ENCODE peak calls at places on chromosomes 5 and 9, in eight cellular contexts. W is psoas muscle; K is left cardiac atrium; D is lower lobe of right lung; M is EL; L is HFFc6; S is GM20000; E is stimulated activated CD4-positive, alpha-beta T cell treated with anti-CD3 and anti-CD28 coated beads, Interleukin-1b, Interleukin-23, amount 100 ng/mL, for 48 hours. C is an unnamed sample.

GRCh38 chr9:106438928-106439327 is 424.0 kb upstream of the ZNF462 start:
- DNase-seq in W (no peak), S (no peak), E (no peak), M (peak), K (no peak), D (no peak), L (no peak), C (no peak)

GRCh38 chr9:33287087-33287490 is 3.2 kb upstream of the NFX1 start:
- DNase-seq in D (no peak), S (peak), E (peak), M (peak), K (no peak), L (peak), W (no peak), C (no peak)

GRCh38 chr5:163379298-163380155 is 57.9 kb upstream of the CCNG1 start:
- DNase-seq in E (no peak), M (peak), L (peak), S (no peak), W (no peak), D (no peak), K (no peak), C (no peak)

GRCh38 chr5:122697171-122697570 is 77.7 kb upstream of the SNX2 start:
- DNase-seq in D (no peak), S (no peak), K (no peak), L (no peak), E (no peak), M (no peak), W (no peak), C (no peak)

GRCh38 chr5:137858954-137859353 is 8.7 kb upstream of the MYOT start:
- DNase-seq in L (no peak), K (no peak), E (no peak), W (no peak), D (no peak), S (no peak), M (no peak), C (no peak)

GRCh38 chr5:179793470-179794139 is at the start of gene LTC4S:
- DNase-seq in D (peak), S (peak), L (no peak), W (peak), K (peak), M (peak), E (no peak), C (peak)

GRCh38 chr9:30198463-30199309 is 2185.8 kb upstream of the ACO1 start:
- DNase-seq in L (no peak), E (no peak), M (no peak), S (no peak), D (no peak), K (no peak), W (no peak), C (no peak)

GRCh38 chr5:36576721-36577120 is 29.7 kb upstream of the SLC1A3 start:
- DNase-seq in L (no peak), D (no peak), K (no peak), E (no peak), W (no peak), M (no peak), S (no peak), C (no peak)

GRCh38 chr5:31680528-31680927 is 41.6 kb downstream of the PDZD2 start:
- DNase-seq in L (no peak), M (no peak), S (no peak), K (peak), E (no peak), W (peak), D (no peak), C (no peak)

GRCh38 chr5:152092580-152092979 is 167.9 kb upstream of the GLRA1 start:
- DNase-seq in D (no peak), S (no peak), L (no peak), M (no peak), E (no peak), W (no peak), K (no peak), C (no peak)

GRCh38 chr9:34568783-34569182 is 20.7 kb downstream of the CNTFR start:
- DNase-seq in S (no peak), L (no peak), W (no peak), E (no peak), K (no peak), M (no peak), D (no peak), C (no peak)

GRCh38 chr5:171842006-171842776 is 56.6 kb downstream of the SMIM23 start:
- DNase-seq in L (no peak), S (no peak), E (no peak), W (no peak), D (no peak), K (no peak), M (no peak), C (no peak)

GRCh38 chr5:43017438-43017820 is 22.7 kb downstream of the ANXA2R start:
- DNase-seq in D (no peak), W (peak), M (peak), E (peak), S (no peak), L (no peak), K (peak), C (peak)